ENCODE peak calls at places on chromosomes 4 and X, in four cellular contexts. K is SK-MEL-5; R is activated CD4-positive, alpha-beta T cell treated with anti-CD3 and anti-CD28 coated beads, Interleukin-2, amount 10 ng/mL, durations not matched to agents 24 days and 14 days; G is COR-L47. Z is an unnamed sample.

GRCh38 chrX:78092296-78092695 is 11.8 kb upstream of the PGK1 start:
- DNase-seq in R (peak; percentile 65), G (no peak), K (peak; percentile 55), Z (peak; percentile 21)

GRCh38 chr4:100494166-100494565 is 23.7 kb downstream of the EMCN start:
- DNase-seq in G (no peak), K (no peak), R (no peak), Z (peak; percentile 25)

GRCh38 chr4:177380730-177381287 is 61.4 kb downstream of the AGA start:
- DNase-seq in G (no peak), R (no peak), K (no peak), Z (no peak)

GRCh38 chr4:148151797-148152196 is 290.4 kb downstream of the NR3C2 start:
- DNase-seq in G (no peak), K (no peak), R (no peak), Z (no peak)

GRCh38 chrX:1673337-1673736 is 58.5 kb downstream of the ASMT start:
- DNase-seq in R (peak; percentile 82), G (no peak), K (peak; percentile 35), Z (peak; percentile 7)

GRCh38 chr4:3010998-3011397 is 47.6 kb downstream of the GRK4 start:
- DNase-seq in G (no peak), R (no peak), K (no peak), Z (peak; percentile 75)

GRCh38 chrX:24465524-24465850 is 401 bp downstream of the PDK3 start:
- DNase-seq in K (no peak), G (no peak), R (no peak), Z (no peak)

GRCh38 chrX:21408324-21408723 is 34.1 kb downstream of the CNKSR2 start:
- DNase-seq in R (no peak), G (no peak), K (no peak), Z (peak; percentile 18)

GRCh38 chr4:94175553-94176260 is 32.0 kb upstream of the SMARCAD1 start:
- DNase-seq in R (no peak), K (no peak), G (no peak), Z (no peak)

GRCh38 chr4:103046416-103047290 is 27.1 kb upstream of the SLC9B1 start:
- DNase-seq in K (peak; percentile 70), G (peak; percentile 21), R (peak; percentile 79), Z (peak; percentile 50)

GRCh38 chr4:8409271-8410065 is 31.1 kb downstream of the ACOX3 start:
- DNase-seq in K (peak; percentile 49), R (peak; percentile 85), G (no peak), Z (peak; percentile 13)

GRCh38 chr4:149884046-149884445 is 68.4 kb upstream of the IQCM start:
- DNase-seq in K (no peak), R (no peak), G (no peak), Z (no peak)

GRCh38 chr4:127634181-127634580 is 1.4 kb downstream of the INTU start:
- DNase-seq in G (no peak), R (no peak), K (no peak), Z (peak; percentile 74)

GRCh38 chr4:112422644-112423043 is 93.3 kb downstream of the NEUROG2 start:
- DNase-seq in R (no peak), G (no peak), K (no peak), Z (no peak)

GRCh38 chrX:119118780-119119395 is 8.7 kb downstream of the KIAA1210 start:
- DNase-seq in G (peak; percentile 9), K (peak; percentile 71), R (peak; percentile 81), Z (peak; percentile 24)

GRCh38 chrX:110146521-110146920 is 143.6 kb downstream of the TMEM164 start:
- DNase-seq in R (peak; percentile 77), K (peak; percentile 67), G (no peak), Z (peak; percentile 53)

GRCh38 chr4:184811484-184812180 is 14.1 kb downstream of the ACSL1 start:
- DNase-seq in G (no peak), R (no peak), K (no peak), Z (peak; percentile 89)

GRCh38 chr4:139453041-139453370 is 915 bp upstream of the RAB33B start:
- DNase-seq in R (peak; percentile 90), K (peak; percentile 66), G (peak; percentile 78), Z (peak; percentile 71)

GRCh38 chr4:129821963-129822362 is 726.0 kb downstream of the C4orf33 start:
- DNase-seq in K (no peak), G (no peak), R (no peak), Z (no peak)

GRCh38 chr4:128635939-128636551 is 173.5 kb upstream of the JADE1 start:
- DNase-seq in K (no peak), R (no peak), G (peak; percentile 63), Z (no peak)

GRCh38 chr4:106208481-106209460 is 107.2 kb downstream of the TBCK start:
- DNase-seq in G (no peak), R (no peak), K (no peak), Z (no peak)

GRCh38 chrX:458631-459061 is 71.9 kb upstream of the PPP2R3B start:
- DNase-seq in K (no peak), G (no peak), R (no peak), Z (no peak)

GRCh38 chrX:148573119-148573518 is 72.7 kb downstream of the AFF2 start:
- DNase-seq in R (no peak), G (no peak), K (no peak), Z (no peak)

GRCh38 chr4:118369231-118369630 is 16.4 kb upstream of the PRSS12 start:
- DNase-seq in G (no peak), R (no peak), K (no peak), Z (no peak)

GRCh38 chr4:88522702-88523324 is 763 bp downstream of the PYURF start:
- DNase-seq in R (peak; percentile 77), K (peak; percentile 73), G (peak; percentile 41), Z (peak; percentile 59)

GRCh38 chr4:42654606-42655005 is 2.3 kb downstream of the ATP8A1 start:
- DNase-seq in K (no peak), G (no peak), R (peak; percentile 64), Z (peak; percentile 92)

GRCh38 chrX:112512509-112512908 is 167.2 kb downstream of the LHFPL1 start:
- DNase-seq in K (peak; percentile 50), G (no peak), R (no peak), Z (no peak)

GRCh38 chrX:10821293-10821692 is 200.9 kb upstream of the MID1 start:
- DNase-seq in R (no peak), K (peak; percentile 0), G (no peak), Z (no peak)

GRCh38 chr4:101782546-101782945 is 8.0 kb upstream of the BANK1 start:
- DNase-seq in R (no peak), K (no peak), G (no peak), Z (peak; percentile 31)

GRCh38 chr4:163988391-163988790 is 493.9 kb downstream of the TMA16 start:
- DNase-seq in G (no peak), K (no peak), R (no peak), Z (no peak)

GRCh38 chrX:134949271-134949670 is 41.5 kb upstream of the SMIM10 start:
- DNase-seq in K (peak; percentile 3), G (no peak), R (no peak), Z (peak; percentile 84)

GRCh38 chrX:55056820-55057690 is 17.8 kb upstream of the PAGE2B start:
- DNase-seq in K (peak; percentile 0), G (no peak), R (peak; percentile 68), Z (peak; percentile 59)

GRCh38 chr4:173039617-173040176 is 128.9 kb upstream of the GALNT7 start:
- DNase-seq in K (no peak), G (peak; percentile 36), R (no peak), Z (no peak)

GRCh38 chrX:13377537-13377936 is 57.7 kb upstream of the ATXN3L start:
- DNase-seq in G (no peak), K (no peak), R (no peak), Z (peak; percentile 87)

GRCh38 chrX:15816453-15816838 is 26.2 kb downstream of the ZRSR2 start:
- DNase-seq in K (no peak), R (no peak), G (no peak), Z (peak; percentile 3)

GRCh38 chr4:88971536-88971935 is 85.4 kb downstream of the FAM13A start:
- DNase-seq in R (no peak), K (no peak), G (no peak), Z (peak; percentile 74)